ENCODE peak calls at places on chromosomes 2 and 18, in four cellular contexts. S is activated CD4-positive, alpha-beta T cell treated with anti-CD3 and anti-CD28 coated beads, Interleukin-2, amount 50 U/mL, for 1 hour; O is NCI-H748 treated with DMSO at 0.1 percent for 48 hours; W is ELR. E is an unnamed sample.

GRCh38 chr2:196168181-196168580 is 3.2 kb downstream of the STK17B start:
- DNase-seq in W (peak), O (no peak), S (no peak), E (no peak)

GRCh38 chr2:174752403-174753037 is 11.8 kb downstream of the CHRNA1 start:
- DNase-seq in W (no peak), O (no peak), S (no peak), E (no peak)

GRCh38 chr2:62343636-62344349 is 147.9 kb downstream of the B3GNT2 start:
- DNase-seq in W (no peak), S (no peak), O (no peak), E (no peak)

GRCh38 chr2:5148392-5149085 is 543.6 kb upstream of the SOX11 start:
- DNase-seq in W (no peak), S (no peak), O (no peak), E (no peak)

GRCh38 chr2:162261032-162261945 is 18.0 kb upstream of the FAP start:
- DNase-seq in W (peak), S (no peak), O (no peak), E (no peak)

GRCh38 chr2:54228945-54229344 is 27.1 kb downstream of the TSPYL6 start:
- DNase-seq in W (no peak), O (no peak), S (no peak), E (no peak)

GRCh38 chr2:177348090-177348489 is 44.5 kb upstream of the AGPS start:
- DNase-seq in O (no peak), W (no peak), S (no peak), E (no peak)

GRCh38 chr18:48270929-48271328 is 138.3 kb downstream of the ZBTB7C start:
- DNase-seq in W (no peak), S (no peak), O (no peak), E (no peak)

GRCh38 chr2:120066708-120067547 is 54.1 kb downstream of the EPB41L5 start:
- DNase-seq in W (no peak), S (no peak), O (peak), E (no peak)

E was measured in naive thymus-derived CD8-positive, alpha-beta T cell.